ENCODE peak calls at places on chromosomes 3 and 15, in five cellular contexts. H is ELF-1; F is kidney tubule cell; U is tibial artery; Q is stimulated activated CD8-positive, alpha-beta memory T cell treated with anti-CD3 and anti-CD28 coated beads, Interleukin-7, amount 100 ng/mL, for 1 hour. O is an unnamed sample.

GRCh38 chr15:25057574-25057973 is 102.8 kb downstream of the SNRPN start:
- DNase-seq in U (peak), H (no peak), F (no peak), Q (no peak), O (no peak)

GRCh38 chr3:151743860-151744259 is 10.1 kb downstream of the AADACL2 start:
- DNase-seq in F (no peak), Q (no peak), H (no peak), U (no peak), O (no peak)

GRCh38 chr15:83118291-83118827 is 10.9 kb downstream of the TM6SF1 start:
- DNase-seq in H (peak), F (no peak), Q (no peak), U (no peak), O (no peak)

GRCh38 chr15:92393994-92394326 is 279 bp downstream of the ST8SIA2 start:
- DNase-seq in U (no peak), F (no peak), H (no peak), Q (no peak), O (no peak)

GRCh38 chr3:11464356-11464755 is 179.4 kb downstream of the VGLL4 start:
- DNase-seq in F (no peak), Q (no peak), H (no peak), U (no peak), O (no peak)

GRCh38 chr15:29018406-29018805 is 132.6 kb downstream of the APBA2 start:
- DNase-seq in U (no peak), F (peak), Q (no peak), H (peak), O (no peak)

GRCh38 chr3:72255191-72255590 is 470.2 kb upstream of the PROK2 start:
- DNase-seq in U (peak), Q (no peak), H (peak), F (no peak), O (no peak)

GRCh38 chr15:38961886-38962285 is 397.3 kb upstream of the RASGRP1 start:
- DNase-seq in H (no peak), Q (no peak), U (no peak), F (no peak), O (no peak)

GRCh38 chr15:48627260-48627969 is 18.1 kb downstream of the FBN1 start:
- DNase-seq in F (no peak), U (no peak), H (no peak), Q (no peak), O (no peak)

GRCh38 chr15:32994810-32995424 is 199.6 kb downstream of the FMN1 start:
- DNase-seq in Q (no peak), U (no peak), H (no peak), F (peak), O (no peak)

GRCh38 chr15:44812029-44812517 is 75.7 kb downstream of the TRIM69 start:
- DNase-seq in F (no peak), H (no peak), Q (no peak), U (no peak), O (peak)

GRCh38 chr3:58058654-58059263 is 50.5 kb downstream of the FLNB start:
- DNase-seq in H (no peak), F (no peak), Q (no peak), U (no peak), O (no peak)

GRCh38 chr3:153442386-153442785 is 280.4 kb downstream of the RAP2B start:
- DNase-seq in H (no peak), F (no peak), Q (no peak), U (no peak), O (no peak)

GRCh38 chr3:159418571-159419526 is 569.8 kb upstream of the IL12A start:
- DNase-seq in U (no peak), H (no peak), Q (no peak), F (peak), O (no peak)

GRCh38 chr3:78277793-78278192 is 1237.9 kb downstream of the ROBO2 start:
- DNase-seq in F (no peak), U (no peak), Q (no peak), H (no peak), O (no peak)

GRCh38 chr15:63598467-63599400 is 1.5 kb downstream of the FBXL22 start:
- DNase-seq in Q (no peak), U (peak), H (no peak), F (no peak), O (no peak)

GRCh38 chr3:109687626-109688025 is 350.3 kb upstream of the DPPA4 start:
- DNase-seq in U (no peak), H (no peak), Q (no peak), F (peak), O (no peak)

GRCh38 chr3:195072916-195073564 is 197.9 kb downstream of the XXYLT1 start:
- DNase-seq in F (no peak), Q (no peak), H (no peak), U (peak), O (no peak)

GRCh38 chr3:128808672-128809071 is 70.7 kb upstream of the ACAD9 start:
- DNase-seq in H (no peak), Q (no peak), F (no peak), U (no peak), O (no peak)

GRCh38 chr3:40908612-40909011 is 290.7 kb upstream of the CTNNB1 start:
- DNase-seq in F (no peak), Q (no peak), H (no peak), U (no peak), O (no peak)

GRCh38 chr3:69927571-69927970 is 72.0 kb upstream of the SAMMSON start:
- DNase-seq in F (no peak), H (no peak), U (no peak), Q (no peak), O (no peak)

GRCh38 chr15:38300395-38300794 is 47.8 kb downstream of the SPRED1 start:
- DNase-seq in F (no peak), U (no peak), H (no peak), Q (no peak), O (no peak)

GRCh38 chr3:94525039-94525438 is 462.2 kb downstream of the NSUN3 start:
- DNase-seq in H (peak), F (peak), U (no peak), Q (no peak), O (no peak)

GRCh38 chr3:77475545-77475944 is 435.6 kb downstream of the ROBO2 start:
- DNase-seq in H (no peak), Q (no peak), F (no peak), U (no peak), O (no peak)

GRCh38 chr3:173502983-173503568 is 105.5 kb downstream of the NLGN1 start:
- DNase-seq in H (no peak), U (no peak), F (no peak), Q (no peak), O (no peak)

GRCh38 chr3:141115752-141116541 is 64.8 kb downstream of the SPSB4 start:
- DNase-seq in Q (no peak), H (no peak), F (no peak), U (no peak), O (no peak)

GRCh38 chr3:56144792-56145191 is 323.5 kb downstream of the ERC2 start:
- DNase-seq in Q (no peak), H (no peak), F (no peak), U (no peak), O (no peak)

GRCh38 chr3:122626515-122627180 is 49.2 kb downstream of the PARP15 start:
- DNase-seq in F (no peak), Q (no peak), H (no peak), U (no peak), O (no peak)

O was measured in cerebellar nuclear complex.